ENCODE peak calls at places on chromosomes 6 and 20, in five cellular contexts. L, P, G, R and A are unnamed samples. For H3K9me3, the result is how much of the 10 kb centered on the place peaks cover.

GRCh38 chr6:1336246-1336843 is 24.4 kb downstream of the FOXQ1 start:
- DNase-seq in L (no peak), P (peak), G (no peak), R (peak), A (peak)

GRCh38 chr20:23049201-23049932 is at the start of gene THBD:
- DNase-seq in L (peak), P (peak), G (no peak), R (peak), A (peak)

GRCh38 chr6:170081556-170081955 is 209.3 kb downstream of the DLL1 start:
- DNase-seq in L (no peak), P (no peak), G (no peak), R (peak), A (no peak)

GRCh38 chr6:125509477-125509876 is 207.7 kb upstream of the HDDC2 start:
- DNase-seq in L (no peak), P (no peak), G (no peak), R (no peak), A (no peak)

GRCh38 chr20:21436186-21436585 is 38.9 kb upstream of the NKX2-4 start:
- DNase-seq in L (peak), P (peak), G (no peak), R (no peak), A (no peak)

GRCh38 chr6:168671863-168672546 is 231.0 kb downstream of the SMOC2 start:
- DNase-seq in L (no peak), P (no peak), G (no peak), R (no peak), A (no peak)

GRCh38 chr6:139297921-139298320 is 6.1 kb upstream of the TXLNB start:
- DNase-seq in L (no peak), P (no peak), G (no peak), R (no peak), A (no peak)

GRCh38 chr20:58776109-58776508 is 74.6 kb downstream of the GNAS-AS1 start:
- DNase-seq in L (no peak), P (no peak), G (no peak), R (no peak), A (no peak)

GRCh38 chr20:61963149-61963548 is 102.5 kb downstream of the TAF4 start:
- DNase-seq in L (no peak), P (no peak), G (no peak), R (no peak), A (no peak)

GRCh38 chr20:33914871-33915270 is 78.8 kb upstream of the RALY start:
- DNase-seq in L (no peak), P (peak), G (peak), R (no peak), A (no peak)

GRCh38 chr6:307065-307814 is 15.0 kb downstream of the DUSP22 start:
- DNase-seq in L (no peak), P (no peak), G (no peak), R (no peak), A (no peak)

GRCh38 chr6:85459224-85459901 is 9.5 kb downstream of the NT5E start:
- DNase-seq in L (peak), P (peak), G (no peak), R (no peak), A (no peak)

GRCh38 chr6:105087571-105088211 is 92.1 kb downstream of the POPDC3 start:
- DNase-seq in L (no peak), P (peak), G (no peak), R (peak), A (peak)

GRCh38 chr20:50820515-50821256 is 25.8 kb downstream of the BCAS4 start:
- DNase-seq in L (no peak), P (no peak), G (no peak), R (no peak), A (no peak)

GRCh38 chr20:6976096-6976495 is 208.6 kb downstream of the BMP2 start:
- DNase-seq in L (no peak), P (peak), G (no peak), R (no peak), A (no peak)

GRCh38 chr20:63484236-63484635 is 11.8 kb upstream of the KCNQ2 start:
- DNase-seq in L (no peak), P (no peak), G (no peak), R (no peak), A (no peak)

DNA sequence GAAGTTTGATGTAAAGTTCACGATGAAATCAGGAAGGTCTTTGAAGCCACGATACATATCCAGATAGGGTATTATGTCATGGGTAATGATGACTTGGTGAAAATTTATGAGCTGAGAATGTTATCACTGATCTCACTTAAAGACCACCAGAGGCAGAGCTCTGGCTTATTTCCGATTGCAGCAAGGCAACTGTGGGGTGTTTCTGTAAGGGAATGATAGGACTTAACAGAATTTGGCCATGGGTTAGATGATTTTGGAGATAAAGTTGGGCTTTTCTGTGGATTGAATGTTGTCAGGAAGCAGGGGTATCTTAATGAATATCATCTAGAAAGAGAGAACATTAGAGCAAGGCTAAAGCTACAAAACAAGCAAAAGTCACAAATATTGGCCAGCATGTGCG is 508.4 kb downstream of the HDGFL1 start:
- DNase-seq in L (no peak), P (no peak), G (no peak), R (no peak), A (no peak)
- H3K9me3 ChIP-seq in L (under half), P (under half), G (under half), R (under half), A (under half)

GRCh38 chr20:49280463-49281058 is 2.7 kb upstream of the ZNFX1 start:
- DNase-seq in L (no peak), P (peak), G (no peak), R (no peak), A (no peak)

GRCh38 chr20:49278817-49279676 is 1.2 kb upstream of the ZNFX1 start:
- DNase-seq in L (no peak), P (peak), G (peak), R (peak), A (no peak)

GRCh38 chr20:49278036-49278816 is at the start of gene ZNFX1:
- DNase-seq in L (peak), P (peak), G (peak), R (peak), A (peak)

GRCh38 chr20:49281059-49281912 is 3.4 kb upstream of the ZNFX1 start:
- DNase-seq in L (no peak), P (peak), G (no peak), R (no peak), A (no peak)

GRCh38 chr20:49279677-49280462 is 2.0 kb upstream of the ZNFX1 start:
- DNase-seq in L (no peak), P (peak), G (no peak), R (no peak), A (no peak)
- H3K9me3 ChIP-seq in L (under half), P (under half), G (under half), R (under half), A (under half)

DNA sequence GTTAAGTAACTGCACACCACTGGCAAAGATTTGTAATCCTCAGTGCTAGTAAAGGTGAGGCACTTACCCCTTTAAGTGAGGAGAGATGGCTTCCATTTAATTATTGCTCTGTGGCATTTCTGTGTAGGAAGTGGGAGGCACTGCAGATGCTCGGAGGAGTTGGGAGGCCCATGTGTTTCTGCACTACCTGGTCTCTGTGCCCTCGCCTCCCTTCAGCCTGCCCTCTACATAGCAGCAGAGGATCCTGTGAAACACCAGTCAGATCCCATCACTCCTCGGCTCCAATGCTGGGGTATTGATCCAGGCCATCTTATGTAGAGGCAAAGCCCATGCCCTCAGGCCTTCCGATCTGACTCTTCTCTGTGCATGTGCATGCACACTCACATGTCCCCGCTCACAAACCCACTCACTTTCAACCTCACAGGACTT is 67.0 kb downstream of the SLX4IP start:
- DNase-seq in L (no peak), P (no peak), G (no peak), R (no peak), A (no peak)
- H3K9me3 ChIP-seq in L (under half), P (under half), G (under half), R (under half), A (under half)

DNA sequence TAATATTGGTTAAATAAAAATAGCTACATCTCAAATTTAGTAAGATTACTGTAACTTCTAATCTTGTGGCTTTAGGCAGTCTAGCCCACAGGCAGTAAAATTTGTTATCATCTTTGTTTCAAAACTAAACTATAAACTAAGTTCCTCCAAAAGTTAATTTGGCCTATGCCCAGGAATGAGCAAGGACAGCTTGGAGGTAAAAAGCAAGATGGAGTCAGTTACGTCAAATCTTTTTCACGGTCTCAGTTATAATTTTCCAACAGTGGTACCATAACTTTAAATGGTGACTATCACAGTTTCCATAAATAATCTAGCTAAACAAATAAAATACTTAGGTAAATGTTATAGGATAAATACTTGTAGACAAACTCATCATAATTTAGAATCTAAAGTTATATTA is 63.0 kb downstream of the AGPAT4 start:
- DNase-seq in L (no peak), P (no peak), G (no peak), R (no peak), A (no peak)
- H3K9me3 ChIP-seq in L (under half), P (under half), G (under half), R (under half), A (under half)

GRCh38 chr20:42553374-42553773 is 636.3 kb downstream of the PTPRT start:
- DNase-seq in L (no peak), P (no peak), G (no peak), R (no peak), A (no peak)
- H3K9me3 ChIP-seq in L (under half), P (under half), G (under half), R (under half), A (under half)

DNA sequence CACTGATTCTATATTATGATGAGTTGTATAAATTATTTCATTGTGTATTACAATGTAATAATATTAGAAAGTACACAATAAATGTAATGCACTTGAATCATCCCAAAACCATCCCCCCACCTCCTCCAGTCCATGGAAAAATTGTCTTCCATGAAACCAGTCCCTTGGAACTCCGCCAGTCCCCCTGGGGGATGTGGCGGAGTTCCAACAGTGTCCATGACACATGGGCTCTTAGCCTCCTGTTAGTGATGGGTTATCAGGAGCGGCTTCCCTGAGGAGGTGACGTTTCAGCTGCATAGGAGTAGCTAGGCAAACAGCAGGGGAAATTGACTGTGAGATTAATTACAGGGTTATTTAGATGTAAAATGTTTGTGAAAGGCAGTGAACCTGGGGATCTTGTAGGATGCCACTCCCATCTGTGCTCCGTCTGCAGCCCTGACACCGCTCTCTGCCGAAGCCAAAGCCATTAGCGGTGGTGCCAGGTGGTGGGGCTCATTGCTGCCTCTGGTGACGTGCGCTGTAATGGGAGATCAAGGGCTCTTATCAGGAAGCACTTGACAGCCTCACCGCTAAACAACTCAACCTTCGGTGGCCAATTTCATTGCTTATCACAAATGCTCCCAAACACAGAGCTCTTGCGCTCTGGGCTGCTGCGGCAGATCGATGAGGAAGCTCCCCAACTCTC is 81.6 kb upstream of the MC3R start:
- DNase-seq in L (no peak), P (no peak), G (no peak), R (no peak), A (no peak)
- H3K9me3 ChIP-seq in L (under half), P (under half), G (under half), R (under half), A (under half)

GRCh38 chr6:23175391-23175790 is 606.0 kb downstream of the HDGFL1 start:
- DNase-seq in L (no peak), P (peak), G (no peak), R (no peak), A (no peak)

GRCh38 chr6:23173231-23173630 is 603.9 kb downstream of the HDGFL1 start:
- DNase-seq in L (no peak), P (peak), G (no peak), R (no peak), A (no peak)

GRCh38 chr6:23174781-23175361 is 605.5 kb downstream of the HDGFL1 start:
- DNase-seq in L (no peak), P (peak), G (no peak), R (no peak), A (no peak)

GRCh38 chr6:23170044-23170443 is 600.7 kb downstream of the HDGFL1 start:
- DNase-seq in L (no peak), P (no peak), G (no peak), R (no peak), A (no peak)
- H3K9me3 ChIP-seq in L (under half), P (under half), G (under half), R (under half), A (under half)

DNA sequence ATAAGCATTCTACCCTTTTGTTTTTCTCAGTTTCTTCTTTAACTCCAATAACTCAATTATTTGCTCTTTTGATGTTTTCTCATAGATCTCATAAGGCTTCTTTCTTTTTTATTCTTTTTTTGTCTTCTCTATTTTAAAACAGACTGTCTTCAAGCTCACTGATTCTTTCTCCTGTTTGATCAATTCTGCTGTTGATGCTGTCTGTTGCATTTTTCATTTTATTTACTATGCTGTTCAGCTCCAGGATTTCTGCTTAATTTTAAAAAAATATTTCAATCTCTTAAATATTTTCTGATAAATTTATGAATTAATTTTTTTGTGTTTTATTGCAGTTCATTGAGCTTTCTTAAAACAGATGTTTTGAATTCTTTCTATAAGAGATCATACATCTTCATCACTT is 48.1 kb upstream of the SNAP91 start:
- DNase-seq in L (no peak), P (no peak), G (no peak), R (no peak), A (no peak)
- H3K9me3 ChIP-seq in L (under half), P (under half), G (under half), R (under half), A (under half)